ENCODE peak calls at places on chromosome 20, in seven cellular contexts. H, A, W, G, Z, D and T are unnamed samples.

GRCh38 chr20:54475334-54476287 is at the start of gene DOK5:
- DNase-seq in D (no peak), G (no peak), H (peak), W (peak), Z (no peak), A (peak), T (no peak)

GRCh38 chr20:56447227-56447626 is 21.2 kb upstream of the RTF2 start:
- DNase-seq in A (no peak), G (no peak), Z (no peak), D (no peak), W (peak), H (peak), T (no peak)

GRCh38 chr20:24160563-24161355 is 172.2 kb upstream of the GGTLC1 start:
- DNase-seq in W (peak), A (peak), G (no peak), D (peak), Z (peak), H (peak), T (peak)

GRCh38 chr20:34458631-34459030 is 57.6 kb upstream of the DYNLRB1 start:
- DNase-seq in D (no peak), Z (no peak), W (no peak), A (peak), G (no peak), H (no peak), T (peak)

GRCh38 chr20:40948352-40949267 is 80.0 kb upstream of the TOP1 start:
- DNase-seq in H (no peak), A (peak), G (no peak), W (peak), Z (no peak), D (peak), T (no peak)

GRCh38 chr20:10059006-10059405 is 24.2 kb downstream of the ANKEF1 start:
- DNase-seq in G (no peak), D (no peak), H (no peak), A (no peak), W (no peak), Z (no peak), T (no peak)

GRCh38 chr20:50713677-50714101 is 17.7 kb upstream of the PARD6B start:
- DNase-seq in D (peak), Z (no peak), A (peak), H (peak), W (peak), G (no peak), T (no peak)

GRCh38 chr20:33679758-33680485 is 5.7 kb upstream of the NECAB3 start:
- DNase-seq in G (no peak), H (no peak), W (no peak), Z (no peak), A (no peak), D (no peak), T (no peak)

GRCh38 chr20:46688151-46689081 is 828 bp downstream of the TP53RK start:
- DNase-seq in G (no peak), A (peak), W (peak), D (no peak), Z (no peak), H (no peak), T (peak)

GRCh38 chr20:37669062-37669772 is 24.6 kb upstream of the CTNNBL1 start:
- DNase-seq in A (no peak), D (no peak), Z (no peak), H (peak), G (no peak), W (peak), T (peak)
- H3K18ac ChIP-seq in A (no peak), D (no peak), Z (no peak), H (no peak), G (peak), W (no peak), T (no peak)

GRCh38 chr20:18984238-18985200 is 170.9 kb downstream of the SCP2D1 start:
- DNase-seq in A (no peak), D (no peak), Z (no peak), W (peak), H (no peak), G (no peak), T (no peak)

GRCh38 chr20:18985551-18985950 is 172.0 kb downstream of the SCP2D1 start:
- DNase-seq in H (no peak), G (no peak), A (no peak), W (no peak), D (peak), Z (no peak), T (no peak)

GRCh38 chr20:18987781-18988360 is 174.3 kb downstream of the SCP2D1 start:
- DNase-seq in Z (no peak), A (no peak), G (no peak), D (no peak), W (no peak), H (no peak), T (no peak)

GRCh38 chr20:18986895-18987580 is 173.5 kb downstream of the SCP2D1 start:
- DNase-seq in H (no peak), Z (no peak), D (no peak), W (no peak), A (no peak), G (no peak), T (no peak)

DNA sequence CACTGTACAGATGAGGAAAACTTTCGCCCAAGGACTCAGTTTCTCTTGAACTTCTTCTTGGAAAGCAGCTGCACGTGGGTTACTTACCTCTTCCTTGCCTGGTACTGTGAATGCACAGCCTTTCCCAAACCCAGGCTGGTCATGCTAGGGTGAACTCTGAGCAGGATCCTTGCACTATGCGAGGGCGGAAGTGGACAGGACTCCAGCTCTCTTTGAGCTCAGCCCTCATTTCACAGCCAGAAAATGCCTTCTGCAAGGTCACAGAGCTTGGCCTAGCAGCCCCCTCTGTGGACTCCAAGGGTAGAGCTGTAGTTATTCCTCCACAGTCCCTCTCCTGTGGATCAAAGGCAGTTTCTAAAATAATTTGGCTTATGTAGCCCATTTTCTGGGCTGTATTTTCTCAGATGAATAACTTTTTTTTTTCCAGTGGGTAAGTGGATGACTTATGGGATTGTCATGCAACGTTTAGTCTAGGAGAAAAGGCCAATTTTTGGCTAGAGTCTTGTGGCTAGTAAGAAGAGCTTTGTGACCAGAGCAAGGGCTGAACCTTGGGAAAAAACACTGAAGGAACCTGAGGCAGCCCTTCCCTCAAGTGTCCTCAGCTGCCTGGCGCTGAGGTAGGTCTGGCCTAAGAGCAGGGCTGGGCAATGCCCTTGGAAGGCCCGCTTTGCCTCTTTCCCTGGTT is 172.7 kb downstream of the SCP2D1 start:
- DNase-seq in G (no peak), W (no peak), Z (no peak), A (no peak), D (no peak), H (no peak), T (no peak)
- H3K18ac ChIP-seq in G (no peak), W (no peak), Z (no peak), A (no peak), D (no peak), H (no peak), T (no peak)

DNA sequence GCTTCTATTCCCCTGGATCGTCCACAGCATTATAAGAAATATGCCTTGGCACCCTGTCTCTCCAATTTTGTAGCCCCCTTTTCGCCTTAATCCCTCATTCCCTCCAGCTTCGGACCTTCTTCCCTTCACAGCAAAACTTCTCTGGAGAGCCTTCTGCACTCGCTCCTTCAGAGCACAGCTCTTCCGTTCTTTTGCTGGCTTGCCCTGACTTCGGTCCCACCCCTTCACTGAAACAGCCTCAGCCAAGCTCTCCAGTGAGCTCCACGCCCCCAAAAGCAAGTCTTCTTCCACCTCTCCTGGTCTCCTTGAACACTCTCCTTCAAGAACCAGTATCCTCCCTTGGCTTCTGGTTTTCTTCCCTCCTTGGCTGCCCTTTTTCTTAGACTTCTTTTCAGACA is 134.7 kb upstream of the RNF24 start:
- DNase-seq in H (no peak), G (no peak), W (no peak), Z (no peak), A (peak), D (no peak), T (peak)
- H3K18ac ChIP-seq in H (no peak), G (no peak), W (no peak), Z (no peak), A (no peak), D (no peak), T (no peak)

GRCh38 chr20:52295556-52295955 is 104.0 kb upstream of the ZFP64 start:
- DNase-seq in Z (no peak), W (no peak), G (no peak), H (no peak), A (peak), D (no peak), T (peak)

GRCh38 chr20:52290602-52291001 is 99.0 kb upstream of the ZFP64 start:
- DNase-seq in H (no peak), A (no peak), Z (no peak), W (no peak), G (no peak), D (no peak), T (no peak)

GRCh38 chr20:52294106-52294628 is 102.6 kb upstream of the ZFP64 start:
- DNase-seq in Z (no peak), G (no peak), W (no peak), A (no peak), H (no peak), D (no peak), T (peak)

GRCh38 chr20:52289956-52290355 is 98.4 kb upstream of the ZFP64 start:
- DNase-seq in G (no peak), W (no peak), H (no peak), Z (no peak), A (no peak), D (no peak), T (no peak)

GRCh38 chr20:52291109-52291508 is 99.5 kb upstream of the ZFP64 start:
- DNase-seq in D (no peak), H (no peak), W (no peak), Z (peak), A (no peak), G (no peak), T (no peak)
- H3K18ac ChIP-seq in D (no peak), H (no peak), W (no peak), Z (peak), A (no peak), G (no peak), T (peak)

GRCh38 chr20:44427804-44428173 is 47.9 kb upstream of the TTPAL start:
- DNase-seq in W (no peak), D (no peak), H (no peak), Z (no peak), A (no peak), G (no peak), T (no peak)
- H3K18ac ChIP-seq in W (no peak), D (no peak), H (no peak), Z (no peak), A (no peak), G (no peak), T (no peak)

GRCh38 chr20:63482021-63482587 is 9.6 kb upstream of the KCNQ2 start:
- DNase-seq in G (no peak), Z (no peak), A (no peak), D (no peak), H (no peak), W (no peak), T (no peak)
- H3K18ac ChIP-seq in G (no peak), Z (peak), A (no peak), D (no peak), H (no peak), W (no peak), T (no peak)